ENCODE peak calls at places on chromosomes 12 and 14, in five cellular contexts. I, A, J, V and G are unnamed samples.

GRCh38 chr12:119322324-119322723 is 12.2 kb upstream of the CCDC60 start:
- DNase-seq in I (no peak), A (no peak), J (no peak), V (no peak), G (peak)

GRCh38 chr14:95683793-95684192 is 2.4 kb upstream of the TCL1B start:
- DNase-seq in I (no peak), A (peak), J (no peak), V (no peak), G (no peak)

GRCh38 chr12:30694971-30695326 is 720 bp downstream of the IPO8 start:
- DNase-seq in I (peak), A (no peak), J (no peak), V (no peak), G (no peak)

GRCh38 chr14:71720978-71721624 is 211.1 kb upstream of the RGS6 start:
- DNase-seq in I (peak), A (no peak), J (no peak), V (peak), G (peak)

GRCh38 chr14:100076133-100076532 is 10.9 kb downstream of the EVL start:
- DNase-seq in I (no peak), A (no peak), J (no peak), V (no peak), G (no peak)

GRCh38 chr14:89507521-89507920 is 90.5 kb upstream of the FOXN3 start:
- DNase-seq in I (no peak), A (no peak), J (no peak), V (no peak), G (no peak)

GRCh38 chr14:100237735-100238418 is 1.1 kb upstream of the YY1 start:
- DNase-seq in I (peak), A (peak), J (no peak), V (no peak), G (no peak)

GRCh38 chr14:100528962-100529560 is 58.2 kb downstream of the BEGAIN start:
- DNase-seq in I (no peak), A (no peak), J (no peak), V (no peak), G (no peak)

GRCh38 chr14:83638725-83639124 is 1891.2 kb upstream of the FLRT2 start:
- DNase-seq in I (no peak), A (no peak), J (no peak), V (no peak), G (no peak)

GRCh38 chr12:19491863-19492262 is 52.6 kb downstream of the AEBP2 start:
- DNase-seq in I (no peak), A (no peak), J (no peak), V (peak), G (no peak)